ENCODE peak calls at places on chromosomes 13 and 19, in four cellular contexts. E, O, C and S are unnamed samples. For H3K4me1 and H3K27me3, the result is how much of the 10 kb centered on the place peaks cover.

GRCh38 chr19:15112385-15112784 is 5.2 kb downstream of the SYDE1 start:
- DNase-seq in E (no peak), O (no peak), C (no peak), S (no peak)

GRCh38 chr13:54733639-54734038 is 1705.0 kb downstream of the OLFM4 start:
- DNase-seq in E (no peak), O (no peak), C (no peak), S (no peak)

GRCh38 chr13:73870970-73871935 is 263.0 kb downstream of the KLF12 start:
- DNase-seq in E (no peak), O (peak), C (no peak), S (no peak)

GRCh38 chr13:72495681-72496080 is 231.7 kb downstream of the MZT1 start:
- DNase-seq in E (no peak), O (no peak), C (no peak), S (no peak)

GRCh38 chr13:111031531-111031961 is 83.6 kb upstream of the ARHGEF7 start:
- DNase-seq in E (peak), O (no peak), C (peak), S (peak)

GRCh38 chr13:112873851-112874750 is 94.9 kb upstream of the MCF2L start:
- DNase-seq in E (peak), O (peak), C (peak), S (peak)

GRCh38 chr19:29622191-29623070 is 16.3 kb downstream of the POP4 start:
- DNase-seq in E (peak), O (no peak), C (no peak), S (peak)

GRCh38 chr13:99178636-99179035 is 22.0 kb upstream of the UBAC2 start:
- DNase-seq in E (peak), O (no peak), C (no peak), S (peak)

GRCh38 chr19:19214892-19215291 is 3.1 kb downstream of the NCAN start:
- DNase-seq in E (peak), O (peak), C (peak), S (no peak)

GRCh38 chr13:103145476-103145875 is 79.3 kb upstream of the SLC10A2 start:
- DNase-seq in E (no peak), O (no peak), C (no peak), S (no peak)

GRCh38 chr13:66114127-66114526 is 1116.0 kb downstream of the PCDH9 start:
- DNase-seq in E (no peak), O (no peak), C (no peak), S (no peak)

GRCh38 chr13:97240789-97241734 is 18.9 kb downstream of the MBNL2 start:
- DNase-seq in E (no peak), O (no peak), C (no peak), S (no peak)

GRCh38 chr13:87042946-87043345 is 628.2 kb upstream of the SLITRK5 start:
- DNase-seq in E (no peak), O (no peak), C (no peak), S (no peak)

GRCh38 chr13:46288570-46289259 is 77.0 kb downstream of the LRRC63 start:
- DNase-seq in E (peak), O (no peak), C (no peak), S (no peak)

GRCh38 chr13:41356788-41357187 is 45.7 kb downstream of the NAA16 start:
- DNase-seq in E (no peak), O (no peak), C (no peak), S (no peak)

GRCh38 chr13:93183302-93183701 is 43.3 kb upstream of the GPC6 start:
- DNase-seq in E (no peak), O (no peak), C (no peak), S (no peak)

GRCh38 chr13:65540064-65540635 is 1690.0 kb downstream of the PCDH9 start:
- DNase-seq in E (no peak), O (no peak), C (no peak), S (no peak)

GRCh38 chr13:28110414-28110813 is 10.0 kb upstream of the FLT3 start:
- DNase-seq in E (no peak), O (no peak), C (no peak), S (no peak)

GRCh38 chr13:42328672-42329071 is 56.7 kb downstream of the AKAP11 start:
- DNase-seq in E (no peak), O (no peak), C (no peak), S (no peak)

GRCh38 chr13:99380402-99380801 is 73.2 kb upstream of the GPR183 start:
- DNase-seq in E (no peak), O (no peak), C (no peak), S (no peak)

GRCh38 chr13:110680852-110681251 is 25.1 kb downstream of the CARS2 start:
- DNase-seq in E (peak), O (no peak), C (peak), S (no peak)

GRCh38 chr19:46056536-46056935 is 15.7 kb upstream of the IGFL4 start:
- DNase-seq in E (no peak), O (no peak), C (no peak), S (no peak)

GRCh38 chr19:35797663-35798062 is 15.0 kb downstream of the PRODH2 start:
- DNase-seq in E (no peak), O (no peak), C (no peak), S (no peak)

GRCh38 chr13:52617070-52618060 is 24.9 kb upstream of the HNRNPA1L2 start:
- DNase-seq in E (peak), O (peak), C (peak), S (peak)

GRCh38 chr19:29029271-29029670 is 183.7 kb downstream of the UQCRFS1 start:
- DNase-seq in E (no peak), O (no peak), C (no peak), S (no peak)

GRCh38 chr13:22114630-22115311 is 443.9 kb downstream of the FGF9 start:
- DNase-seq in E (no peak), O (no peak), C (no peak), S (no peak)

GRCh38 chr19:42132030-42132628 is at the start of gene POU2F2:
- DNase-seq in E (peak), O (peak), C (no peak), S (peak)

GRCh38 chr13:79770056-79770455 is 289.1 kb downstream of the NDFIP2 start:
- DNase-seq in E (no peak), O (no peak), C (no peak), S (no peak)

GRCh38 chr13:80824231-80824630 is 483.3 kb upstream of the SPRY2 start:
- DNase-seq in E (no peak), O (no peak), C (no peak), S (no peak)

GRCh38 chr13:111413407-111414187 is 93.2 kb downstream of the TEX29 start:
- DNase-seq in E (no peak), O (no peak), C (no peak), S (no peak)

GRCh38 chr13:110920038-110920437 is 5.2 kb upstream of the ANKRD10 start:
- DNase-seq in E (no peak), O (peak), C (no peak), S (peak)

GRCh38 chr13:29131881-29132668 is 311.9 kb downstream of the MTUS2 start:
- DNase-seq in E (no peak), O (no peak), C (no peak), S (no peak)

GRCh38 chr13:94236132-94236531 is 243.3 kb downstream of the DCT start:
- DNase-seq in E (no peak), O (no peak), C (no peak), S (no peak)

GRCh38 chr19:2982983-2983350 is 5.6 kb downstream of the TLE6 start:
- DNase-seq in E (no peak), O (peak), C (peak), S (peak)

GRCh38 chr19:4534836-4535658 is at the start of gene PLIN5:
- DNase-seq in E (peak), O (peak), C (peak), S (peak)

GRCh38 chr19:17505218-17505617 is 6.2 kb upstream of the PGLS start:
- DNase-seq in E (no peak), O (no peak), C (no peak), S (no peak)

GRCh38 chr13:80070024-80070703 is 270.8 kb downstream of the SPRY2 start:
- DNase-seq in E (no peak), O (no peak), C (no peak), S (no peak)

GRCh38 chr19:16834747-16835146 is 5.5 kb downstream of the SIN3B start:
- DNase-seq in E (no peak), O (no peak), C (no peak), S (no peak)

GRCh38 chr13:65292488-65292901 is 1937.6 kb downstream of the PCDH9 start:
- DNase-seq in E (no peak), O (no peak), C (no peak), S (no peak)

DNA sequence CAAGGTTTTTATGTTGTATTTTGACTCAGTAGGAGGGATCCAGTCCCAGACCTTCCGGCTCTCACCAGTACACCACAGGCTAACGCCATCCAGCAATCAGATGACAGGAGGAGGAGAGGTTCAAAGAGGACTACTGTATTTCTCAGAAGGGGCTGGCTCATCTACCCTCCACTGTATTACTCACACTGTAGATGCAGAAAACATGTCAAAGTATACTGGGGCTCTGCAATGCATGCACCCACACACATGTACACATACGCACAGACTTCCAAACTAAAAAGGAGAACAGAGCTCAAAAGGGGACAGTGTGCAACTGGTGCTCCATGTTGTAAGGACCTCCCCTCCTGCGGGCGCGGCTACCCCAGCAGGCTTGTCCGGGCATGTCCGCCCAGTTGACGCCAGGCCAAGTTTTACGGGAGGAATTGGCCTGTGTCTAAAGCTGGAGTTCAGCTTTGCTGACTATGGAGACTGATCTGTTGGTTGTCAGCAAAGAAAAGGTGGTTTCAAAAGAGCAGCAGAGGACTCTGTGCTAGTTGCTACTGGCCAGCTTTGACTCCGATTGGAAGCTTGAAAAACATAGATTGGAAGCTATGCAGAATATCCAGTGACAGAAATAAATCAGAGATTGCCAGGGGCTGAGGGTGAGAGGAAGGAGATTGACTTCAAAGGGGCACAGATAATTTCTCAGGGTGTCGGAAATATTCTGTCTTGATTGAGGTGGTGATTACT is 314.2 kb downstream of the DLEU7 start:
- DNase-seq in E (peak), O (peak), C (peak), S (peak)
- H3K4me1 ChIP-seq in E (half or more), O (under half), C (under half), S (under half)

GRCh38 chr19:48000846-48001245 is 6.4 kb downstream of the ELSPBP1 start:
- DNase-seq in E (no peak), O (no peak), C (no peak), S (no peak)

GRCh38 chr19:48010932-48011758 is 16.7 kb downstream of the ELSPBP1 start:
- DNase-seq in E (no peak), O (no peak), C (no peak), S (no peak)

GRCh38 chr19:48004236-48004635 is 9.8 kb downstream of the ELSPBP1 start:
- DNase-seq in E (no peak), O (no peak), C (no peak), S (no peak)

GRCh38 chr19:48006762-48007161 is 12.3 kb downstream of the ELSPBP1 start:
- DNase-seq in E (peak), O (no peak), C (no peak), S (no peak)
- TF ChIP-seq CTCF in E (peak), O (no peak), C (peak), S (no peak)

DNA sequence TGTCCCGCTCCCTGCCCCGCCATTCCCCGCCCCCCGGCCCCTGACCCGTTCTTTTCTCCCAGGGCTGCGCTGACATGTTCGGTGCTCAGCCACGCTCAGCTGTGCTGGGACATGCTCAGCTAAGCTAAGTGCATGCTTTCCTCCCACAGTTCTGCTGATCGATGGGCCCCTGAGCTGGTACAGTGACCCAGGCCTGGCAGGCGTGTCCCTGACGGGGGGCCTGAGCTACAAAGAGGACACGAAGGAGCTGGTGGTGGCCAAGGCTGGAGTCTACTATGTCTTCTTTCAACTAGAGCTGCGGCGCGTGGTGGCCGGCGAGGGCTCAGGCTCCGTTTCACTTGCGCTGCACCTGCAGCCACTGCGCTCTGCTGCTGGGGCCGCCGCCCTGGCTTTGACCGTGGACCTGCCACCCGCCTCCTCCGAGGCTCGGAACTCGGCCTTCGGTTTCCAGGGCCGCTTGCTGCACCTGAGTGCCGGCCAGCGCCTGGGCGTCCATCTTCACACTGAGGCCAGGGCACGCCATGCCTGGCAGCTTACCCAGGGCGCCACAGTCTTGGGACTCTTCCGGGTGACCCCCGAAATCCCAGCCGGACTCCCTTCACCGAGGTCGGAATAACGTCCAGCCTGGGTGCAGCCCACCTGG is 3.7 kb downstream of the TNFSF9 start:
- DNase-seq in E (no peak), O (no peak), C (no peak), S (no peak)
- H3K27me3 ChIP-seq in E (under half), O (under half), C (under half), S (under half)

GRCh38 chr19:40808497-40808896 is 9.5 kb downstream of the EGLN2 start:
- DNase-seq in E (no peak), O (no peak), C (no peak), S (no peak)

GRCh38 chr19:40807147-40808020 is 8.4 kb downstream of the EGLN2 start:
- DNase-seq in E (no peak), O (no peak), C (peak), S (no peak)

GRCh38 chr19:40808021-40808325 is 9.0 kb downstream of the EGLN2 start:
- DNase-seq in E (no peak), O (no peak), C (no peak), S (no peak)

GRCh38 chr19:40809358-40810086 is 10.5 kb downstream of the EGLN2 start:
- DNase-seq in E (no peak), O (peak), C (no peak), S (no peak)

DNA sequence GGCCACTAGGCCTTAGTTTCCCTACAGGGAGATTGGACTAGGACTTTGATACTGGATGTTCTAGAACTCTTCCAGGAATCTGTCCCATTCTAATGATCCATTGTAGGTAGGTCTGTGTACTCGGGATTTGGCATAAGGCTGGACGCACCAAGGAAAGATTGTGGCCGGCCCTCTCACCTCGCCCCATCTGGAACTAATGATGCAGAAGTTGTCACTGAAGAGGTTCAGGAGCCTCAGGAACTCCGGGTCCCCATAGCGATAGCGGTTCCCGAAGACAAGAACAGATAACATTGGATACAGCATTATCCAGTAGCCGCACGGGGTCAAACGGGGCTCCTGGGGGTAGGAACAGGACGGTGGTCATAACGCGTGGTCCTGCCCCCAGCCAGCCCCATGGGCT is 11.2 kb downstream of the EGLN2 start:
- DNase-seq in E (no peak), O (no peak), C (no peak), S (no peak)
- H3K4me1 ChIP-seq in E (under half), O (under half), C (under half), S (under half)

GRCh38 chr19:389246-389934 is 19.6 kb downstream of the C2CD4C start:
- DNase-seq in E (no peak), O (no peak), C (no peak), S (no peak)
- TF ChIP-seq CTCF in E (no peak), O (no peak), C (no peak), S (peak)

DNA sequence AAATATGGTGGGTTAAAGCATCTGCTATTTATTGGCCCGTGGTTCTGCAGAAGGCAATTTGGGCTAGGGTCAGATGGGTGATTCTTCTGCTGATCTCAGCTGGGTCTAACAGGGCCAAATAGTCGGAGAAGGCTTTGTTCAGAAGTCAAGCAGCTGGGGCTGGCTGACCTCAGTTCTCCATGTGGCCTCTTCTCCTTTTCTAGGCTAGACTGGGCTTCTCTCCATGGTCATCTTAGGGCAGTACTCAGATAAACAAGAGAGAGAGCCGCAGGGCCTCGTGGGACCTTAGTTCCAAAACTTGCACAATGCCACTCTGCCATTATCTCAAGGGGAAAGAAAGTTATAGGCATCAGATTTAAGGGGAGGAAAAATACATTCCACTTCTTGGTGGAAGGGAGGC is 89.6 kb downstream of the NALCN start:
- DNase-seq in E (no peak), O (no peak), C (no peak), S (no peak)
- H3K27me3 ChIP-seq in E (under half), O (under half), C (under half), S (under half)

DNA sequence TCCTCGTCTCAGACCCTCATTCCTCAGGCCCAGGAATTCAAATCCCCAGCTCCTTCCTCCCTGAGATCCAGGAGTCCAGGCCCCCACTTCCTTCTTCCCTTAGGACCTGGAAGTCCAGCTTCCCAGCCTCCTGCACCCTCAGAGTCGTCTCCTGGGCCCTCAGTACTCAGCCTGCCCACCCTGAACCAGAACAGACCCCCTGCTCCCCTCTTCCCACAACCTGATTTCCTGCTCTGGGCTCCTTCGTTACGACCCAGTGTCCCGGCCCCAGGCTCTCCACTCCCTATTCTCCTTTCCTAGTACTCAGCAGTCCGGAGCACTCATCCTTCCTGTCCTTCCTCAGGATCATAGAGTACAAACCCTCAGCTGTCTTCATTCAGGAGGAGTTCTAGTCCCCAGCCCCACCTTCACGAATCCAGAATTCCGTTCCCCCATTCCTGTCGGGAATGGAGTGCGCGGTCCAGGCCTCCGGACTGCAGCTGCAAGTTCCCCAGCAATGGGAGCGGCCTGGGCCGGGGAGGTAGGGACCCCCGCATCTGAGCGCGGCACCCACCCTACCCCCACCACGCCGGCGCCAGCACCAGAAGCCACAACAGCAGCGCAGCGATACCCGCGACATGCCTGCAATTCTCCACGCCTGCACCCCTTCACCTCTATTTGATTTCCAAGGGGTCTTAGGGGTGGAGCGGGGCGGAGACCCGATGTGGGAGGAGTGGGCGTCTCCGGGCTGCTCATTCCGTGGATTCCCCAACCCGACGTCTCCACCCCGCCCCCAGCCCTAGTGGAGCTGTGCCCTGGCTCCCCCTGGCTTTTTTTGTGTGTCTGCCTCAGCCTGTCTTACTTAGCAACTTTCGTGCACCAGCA is 12.7 kb downstream of the EGLN2 start:
- DNase-seq in E (no peak), O (no peak), C (no peak), S (peak)
- H3K4me1 ChIP-seq in E (under half), O (under half), C (under half), S (under half)

GRCh38 chr13:96141032-96141431 is 51.1 kb downstream of the HS6ST3 start:
- DNase-seq in E (no peak), O (no peak), C (no peak), S (no peak)
- TF ChIP-seq CTCF in E (no peak), O (peak), C (peak), S (no peak)

GRCh38 chr19:1450735-1451669 is 1.1 kb downstream of the APC2 start:
- DNase-seq in E (no peak), O (no peak), C (no peak), S (no peak)
- H3K27me3 ChIP-seq in E (under half), O (half or more), C (under half), S (half or more)

GRCh38 chr13:114145256-114145655 is 12.8 kb upstream of the RASA3 start:
- DNase-seq in E (no peak), O (no peak), C (no peak), S (no peak)
- H3K4me1 ChIP-seq in E (half or more), O (under half), C (under half), S (under half)